ENCODE peak calls at places on chromosomes 5 and 9, in four cellular contexts. I, P, Q and G are unnamed samples. For H3K9me3, the result is how much of the 10 kb centered on the place peaks cover.

GRCh38 chr5:10576790-10577189 is 12.9 kb downstream of the ANKRD33B start:
- DNase-seq in I (peak), P (no peak), Q (peak), G (no peak)

GRCh38 chr5:97412959-97413358 is 229.9 kb upstream of the RIOK2 start:
- DNase-seq in I (no peak), P (no peak), Q (no peak), G (no peak)

GRCh38 chr5:139960723-139961383 is 82.2 kb downstream of the NRG2 start:
- DNase-seq in I (peak), P (no peak), Q (no peak), G (no peak)

GRCh38 chr5:91521313-91521712 is 138.2 kb upstream of the ARRDC3 start:
- DNase-seq in I (no peak), P (no peak), Q (no peak), G (no peak)

GRCh38 chr5:171762016-171762415 is 23.6 kb upstream of the SMIM23 start:
- DNase-seq in I (peak), P (no peak), Q (no peak), G (no peak)

GRCh38 chr5:43702815-43703214 is 99.8 kb downstream of the NNT start:
- DNase-seq in I (no peak), P (no peak), Q (no peak), G (peak)

GRCh38 chr9:133986061-133986460 is 6.1 kb downstream of the VAV2 start:
- DNase-seq in I (no peak), P (no peak), Q (no peak), G (no peak)

GRCh38 chr5:82222597-82223574 is 55.3 kb downstream of the RPS23 start:
- DNase-seq in I (no peak), P (no peak), Q (no peak), G (no peak)

GRCh38 chr5:83848928-83849327 is 128.3 kb upstream of the HAPLN1 start:
- DNase-seq in I (no peak), P (no peak), Q (no peak), G (no peak)

GRCh38 chr9:18568969-18569368 is 95.0 kb downstream of the ADAMTSL1 start:
- DNase-seq in I (no peak), P (no peak), Q (no peak), G (no peak)

GRCh38 chr5:134086943-134087305 is 27.6 kb upstream of the TCF7 start:
- DNase-seq in I (no peak), P (peak), Q (peak), G (no peak)

GRCh38 chr5:5315068-5315835 is 107.2 kb upstream of the ICE1 start:
- DNase-seq in I (peak), P (no peak), Q (no peak), G (no peak)

GRCh38 chr9:77731008-77731698 is 83.0 kb upstream of the GNA14 start:
- DNase-seq in I (no peak), P (no peak), Q (no peak), G (peak)

GRCh38 chr5:146860213-146860891 is 18.2 kb downstream of the PPP2R2B start:
- DNase-seq in I (no peak), P (no peak), Q (no peak), G (no peak)

GRCh38 chr5:145178667-145179523 is 656.2 kb downstream of the PRELID2 start:
- DNase-seq in I (no peak), P (no peak), Q (no peak), G (no peak)

GRCh38 chr9:136667940-136668760 is 5.4 kb downstream of the EGFL7 start:
- DNase-seq in I (no peak), P (no peak), Q (no peak), G (no peak)

GRCh38 chr5:126454081-126454480 is 30.9 kb downstream of the GRAMD2B start:
- DNase-seq in I (no peak), P (no peak), Q (no peak), G (peak)

GRCh38 chr5:31585519-31586270 is 53.2 kb upstream of the PDZD2 start:
- DNase-seq in I (no peak), P (no peak), Q (no peak), G (no peak)

GRCh38 chr5:23820764-23821471 is 313.5 kb downstream of the PRDM9 start:
- DNase-seq in I (no peak), P (no peak), Q (no peak), G (no peak)

GRCh38 chr5:137453476-137454080 is 45.5 kb downstream of the SPOCK1 start:
- DNase-seq in I (peak), P (no peak), Q (no peak), G (no peak)

GRCh38 chr9:114092336-114092735 is 6.8 kb downstream of the KIF12 start:
- DNase-seq in I (peak), P (no peak), Q (no peak), G (no peak)

GRCh38 chr9:83971485-83971884 is 8.5 kb downstream of the HNRNPK start:
- DNase-seq in I (no peak), P (no peak), Q (no peak), G (no peak)

GRCh38 chr9:26043431-26043830 is 365.2 kb upstream of the TUSC1 start:
- DNase-seq in I (peak), P (no peak), Q (no peak), G (no peak)
- H3K9me3 ChIP-seq in I (under half), P (under half), Q (under half), G (under half)

GRCh38 chr5:6584101-6584645 is 48.7 kb downstream of the NSUN2 start:
- DNase-seq in I (no peak), P (no peak), Q (no peak), G (no peak)

GRCh38 chr5:6583049-6583880 is 49.6 kb downstream of the NSUN2 start:
- DNase-seq in I (peak), P (no peak), Q (peak), G (peak)

GRCh38 chr5:6581090-6581489 is 51.8 kb downstream of the NSUN2 start:
- DNase-seq in I (no peak), P (no peak), Q (no peak), G (no peak)

GRCh38 chr5:6581559-6582426 is 51.1 kb downstream of the NSUN2 start:
- DNase-seq in I (no peak), P (no peak), Q (no peak), G (no peak)

GRCh38 chr5:6582507-6583048 is 50.3 kb downstream of the NSUN2 start:
- DNase-seq in I (no peak), P (no peak), Q (no peak), G (no peak)
- H3K4me3 ChIP-seq in I (peak), P (no peak), Q (no peak), G (peak)

GRCh38 chr9:69460002-69460401 is 135.0 kb downstream of the ENTREP1 start:
- DNase-seq in I (no peak), P (no peak), Q (no peak), G (no peak)
- H3K9me3 ChIP-seq in I (under half), P (under half), Q (under half), G (under half)

GRCh38 chr5:132814441-132815294 is 1.6 kb downstream of the SOWAHA start:
- DNase-seq in I (peak), P (no peak), Q (no peak), G (no peak)

GRCh38 chr5:132815454-132815853 is 2.4 kb downstream of the SOWAHA start:
- DNase-seq in I (no peak), P (no peak), Q (no peak), G (no peak)

GRCh38 chr5:132812949-132813598 is at the start of gene SOWAHA:
- DNase-seq in I (peak), P (no peak), Q (no peak), G (peak)

GRCh38 chr5:132812123-132812948 is 766 bp upstream of the SOWAHA start:
- DNase-seq in I (no peak), P (no peak), Q (no peak), G (no peak)

DNA sequence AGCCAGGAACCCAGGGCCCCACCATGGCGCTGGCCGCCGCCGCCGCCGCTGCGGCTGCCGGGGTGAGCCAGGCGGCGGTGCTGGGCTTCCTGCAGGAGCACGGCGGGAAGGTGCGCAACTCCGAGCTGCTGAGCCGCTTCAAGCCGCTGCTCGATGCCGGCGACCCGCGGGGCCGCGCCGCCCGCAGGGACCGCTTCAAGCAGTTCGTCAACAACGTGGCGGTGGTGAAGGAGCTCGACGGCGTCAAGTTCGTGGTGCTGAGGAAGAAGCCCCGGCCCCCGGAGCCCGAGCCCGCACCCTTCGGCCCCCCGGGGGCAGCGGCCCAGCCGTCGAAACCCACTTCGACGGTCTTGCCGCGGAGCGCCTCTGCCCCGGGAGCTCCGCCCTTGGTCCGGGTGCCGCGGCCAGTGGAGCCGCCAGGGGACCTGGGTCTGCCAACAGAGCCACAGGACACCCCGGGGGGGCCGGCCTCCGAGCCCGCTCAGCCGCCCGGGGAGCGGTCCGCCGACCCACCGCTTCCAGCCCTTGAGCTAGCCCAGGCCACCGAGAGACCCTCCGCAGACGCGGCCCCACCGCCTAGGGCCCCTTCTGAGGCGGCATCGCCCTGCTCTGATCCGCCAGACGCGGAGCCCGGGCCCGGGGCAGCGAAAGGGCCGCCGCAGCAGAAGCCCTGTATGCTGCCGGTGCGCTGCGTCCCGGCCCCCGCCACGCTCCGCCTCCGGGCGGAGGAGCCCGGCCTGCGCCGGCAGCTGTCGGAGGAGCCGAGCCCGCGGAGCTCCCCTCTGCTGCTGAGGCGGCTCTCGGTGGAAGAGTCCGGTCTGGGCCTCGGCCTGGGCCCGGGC is 718 bp downstream of the SOWAHA start:
- DNase-seq in I (peak), P (no peak), Q (peak), G (peak)
- H3K4me3 ChIP-seq in I (no peak), P (peak), Q (no peak), G (peak)

DNA sequence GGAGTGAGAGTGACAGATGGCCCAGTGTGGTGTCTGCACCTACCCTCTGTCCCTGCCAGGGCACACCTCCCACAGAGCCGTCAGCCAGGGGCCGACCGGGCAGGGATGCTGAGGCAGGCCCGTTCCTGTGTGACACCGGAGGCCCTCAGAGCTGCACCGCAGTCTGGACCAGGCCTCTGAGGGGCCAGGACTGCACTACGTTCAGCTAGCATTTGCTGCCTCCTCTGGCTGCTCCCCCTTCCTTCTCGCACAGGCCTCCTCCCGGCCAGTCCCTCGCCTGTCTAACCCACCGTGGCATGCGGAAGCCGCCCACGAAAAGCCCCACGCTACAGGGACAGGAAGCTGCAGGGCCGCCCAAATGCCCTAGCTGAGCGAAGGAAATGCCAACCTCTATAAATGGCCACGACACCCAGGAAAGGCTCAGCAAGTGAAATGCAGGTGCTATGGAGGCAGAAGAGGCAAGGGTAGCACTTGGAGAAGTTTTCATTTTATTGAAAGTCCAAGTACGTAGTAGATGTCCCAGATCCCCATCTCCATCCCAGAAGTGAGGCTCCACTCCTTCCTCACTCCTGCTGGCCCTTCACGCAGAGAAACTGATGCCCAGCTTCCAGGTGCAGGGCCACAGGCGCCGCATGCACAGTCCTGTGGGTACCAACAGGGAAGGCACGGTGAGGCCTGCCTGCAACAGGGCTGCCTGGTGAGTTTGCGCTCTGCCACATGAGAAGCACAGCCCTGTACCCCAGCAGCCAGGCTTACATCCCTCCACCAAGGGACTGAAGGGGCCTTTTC is 38.7 kb downstream of the MAPK9 start:
- DNase-seq in I (peak), P (no peak), Q (no peak), G (no peak)
- H3K9me3 ChIP-seq in I (half or more), P (half or more), Q (under half), G (under half)

GRCh38 chr9:88202321-88202720 is 64.0 kb upstream of the SPATA31C2 start:
- DNase-seq in I (no peak), P (no peak), Q (no peak), G (no peak)
- H3K4me3 ChIP-seq in I (no peak), P (no peak), Q (no peak), G (no peak)

GRCh38 chr9:81032831-81033230 is 656.5 kb downstream of the TLE1 start:
- DNase-seq in I (no peak), P (no peak), Q (no peak), G (no peak)
- H3K9me3 ChIP-seq in I (under half), P (under half), Q (under half), G (under half)

GRCh38 chr5:175133185-175133584 is 310.8 kb downstream of the DRD1 start:
- DNase-seq in I (peak), P (no peak), Q (no peak), G (no peak)

GRCh38 chr5:175129619-175130018 is 314.4 kb downstream of the DRD1 start:
- DNase-seq in I (no peak), P (no peak), Q (no peak), G (no peak)

GRCh38 chr5:175129121-175129520 is 314.9 kb downstream of the DRD1 start:
- DNase-seq in I (peak), P (no peak), Q (no peak), G (no peak)

DNA sequence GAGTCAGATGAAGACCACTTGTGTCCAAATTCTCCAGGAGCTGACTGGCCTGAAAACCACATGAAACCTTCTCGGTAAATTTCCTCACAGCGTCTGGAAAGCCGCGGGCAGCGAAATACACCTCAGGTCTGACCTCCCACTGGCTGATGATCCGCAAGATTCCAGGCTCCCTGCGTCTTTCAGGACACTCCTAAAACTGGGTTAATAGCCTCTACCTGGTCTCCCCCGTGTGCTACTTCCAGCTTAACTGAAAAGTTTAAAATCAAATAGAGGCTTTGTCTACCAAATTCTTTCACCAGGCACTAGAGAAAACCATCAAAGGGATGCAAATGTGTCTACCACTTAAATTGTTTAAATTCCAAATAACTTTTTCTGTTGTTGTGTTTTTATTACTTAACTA is 312.6 kb downstream of the DRD1 start:
- DNase-seq in I (peak), P (no peak), Q (no peak), G (no peak)
- H3K4me3 ChIP-seq in I (peak), P (no peak), Q (no peak), G (no peak)

GRCh38 chr5:1048861-1049838 is 40.5 kb downstream of the NKD2 start:
- DNase-seq in I (no peak), P (no peak), Q (no peak), G (no peak)
- H3K9me3 ChIP-seq in I (under half), P (under half), Q (under half), G (under half)

GRCh38 chr5:155057626-155058025 is 44.1 kb downstream of the KIF4B start:
- DNase-seq in I (no peak), P (no peak), Q (no peak), G (no peak)
- H3K4me3 ChIP-seq in I (no peak), P (no peak), Q (no peak), G (no peak)